ENCODE peak calls at places on chromosomes 7 and 10, in six cellular contexts. Q is cardiac muscle cell, P is progenitor cell of endocrine pancreas, F is fibroblast of the aortic adventitia, U is mammary epithelial cell, C is endothelial cell. X is an unnamed sample.
A peak's percentile ranks its signal among the peaks of the same experiment; 100 is the strongest.

GRCh38 chr7:148662646-148663045 is 36.1 kb upstream of the CUL1 start:
- DNase-seq in Q (peak; percentile 33), P (no peak), F (no peak), U (peak; percentile 11), C (no peak), X (peak; percentile 4)

GRCh38 chr7:140033779-140034363 is 28.9 kb downstream of the PARP12 start:
- DNase-seq in Q (no peak), P (no peak), F (peak; percentile 15), U (peak; percentile 94), C (no peak), X (no peak)

GRCh38 chr10:77636967-77637473 is 588 bp downstream of the KCNMA1 start:
- DNase-seq in Q (no peak), P (no peak), F (no peak), U (no peak), C (peak; percentile 18), X (no peak)

GRCh38 chr7:74488518-74488917 is 34.8 kb downstream of the GTF2IRD1 start:
- DNase-seq in Q (no peak), P (no peak), F (no peak), U (no peak), C (no peak), X (no peak)

GRCh38 chr7:19964198-19964597 is 190.8 kb upstream of the TMEM196 start:
- DNase-seq in Q (peak; percentile 68), P (no peak), F (peak; percentile 84), U (no peak), C (no peak), X (peak; percentile 81)

GRCh38 chr7:29139191-29139590 is 7.1 kb downstream of the CPVL start:
- DNase-seq in Q (peak; percentile 8), P (no peak), F (peak; percentile 4), U (peak; percentile 73), C (no peak), X (no peak)

GRCh38 chr7:19296617-19297016 is 151.4 kb upstream of the FERD3L start:
- DNase-seq in Q (no peak), P (no peak), F (no peak), U (no peak), C (no peak), X (no peak)

GRCh38 chr10:5684971-5685763 is 529 bp downstream of the TASOR2 start:
- DNase-seq in Q (peak; percentile 84), P (peak; percentile 31), F (peak; percentile 79), U (peak; percentile 71), C (peak; percentile 65), X (peak; percentile 69)

GRCh38 chr7:138632866-138633602 is 68.1 kb downstream of the SVOPL start:
- DNase-seq in Q (no peak), P (no peak), F (no peak), U (no peak), C (no peak), X (no peak)

GRCh38 chr7:2299131-2299829 is 15.0 kb downstream of the SNX8 start:
- DNase-seq in Q (peak; percentile 84), P (no peak), F (peak; percentile 73), U (no peak), C (no peak), X (peak; percentile 84)

GRCh38 chr10:117553171-117553814 is 10.7 kb downstream of the EMX2 start:
- DNase-seq in Q (no peak), P (no peak), F (no peak), U (no peak), C (peak; percentile 20), X (peak; percentile 51)

GRCh38 chr10:123995461-123996131 is 97.8 kb downstream of the CHST15 start:
- DNase-seq in Q (peak; percentile 87), P (no peak), F (peak; percentile 87), U (peak; percentile 91), C (peak; percentile 58), X (peak; percentile 81)

GRCh38 chr10:3783313-3783689 is 1.7 kb downstream of the KLF6 start:
- DNase-seq in Q (peak; percentile 95), P (no peak), F (peak; percentile 93), U (no peak), C (peak; percentile 34), X (peak; percentile 90)

GRCh38 chr7:128830231-128831177 is at the start of gene FLNC:
- DNase-seq in Q (peak; percentile 78), P (no peak), F (peak; percentile 62), U (peak; percentile 19), C (peak; percentile 50), X (peak; percentile 78)

GRCh38 chr7:2116903-2117680 is 115.7 kb downstream of the MAD1L1 start:
- DNase-seq in Q (peak; percentile 58), P (no peak), F (peak; percentile 50), U (peak; percentile 16), C (no peak), X (peak; percentile 34)

GRCh38 chr7:79734158-79734557 is 280.7 kb upstream of the MAGI2 start:
- DNase-seq in Q (no peak), P (no peak), F (no peak), U (peak; percentile 78), C (no peak), X (peak; percentile 3)
- TF ChIP-seq CTCF in Q (no peak), P (no peak), F (no peak), U (no peak), C (no peak), X (no peak)

GRCh38 chr7:41940760-41941343 is 238.0 kb upstream of the INHBA start:
- DNase-seq in Q (peak; percentile 84), P (peak; percentile 48), F (peak; percentile 86), U (peak; percentile 71), C (peak; percentile 65), X (peak; percentile 75)
- TF ChIP-seq CTCF in Q (peak; percentile 87), P (peak; percentile 92), F (peak; percentile 90), U (peak; percentile 71), C (peak; percentile 91), X (peak; percentile 94)

GRCh38 chr7:113304104-113304503 is 185.8 kb upstream of the SMIM30 start:
- DNase-seq in Q (no peak), P (no peak), F (no peak), U (no peak), C (no peak), X (no peak)

GRCh38 chr7:113301983-113302382 is 183.6 kb upstream of the SMIM30 start:
- DNase-seq in Q (no peak), P (no peak), F (no peak), U (no peak), C (no peak), X (no peak)

GRCh38 chr7:113299748-113300147 is 181.4 kb upstream of the SMIM30 start:
- DNase-seq in Q (no peak), P (no peak), F (no peak), U (no peak), C (no peak), X (no peak)

GRCh38 chr7:113298501-113298900 is 180.1 kb upstream of the SMIM30 start:
- DNase-seq in Q (no peak), P (no peak), F (no peak), U (no peak), C (no peak), X (no peak)

DNA sequence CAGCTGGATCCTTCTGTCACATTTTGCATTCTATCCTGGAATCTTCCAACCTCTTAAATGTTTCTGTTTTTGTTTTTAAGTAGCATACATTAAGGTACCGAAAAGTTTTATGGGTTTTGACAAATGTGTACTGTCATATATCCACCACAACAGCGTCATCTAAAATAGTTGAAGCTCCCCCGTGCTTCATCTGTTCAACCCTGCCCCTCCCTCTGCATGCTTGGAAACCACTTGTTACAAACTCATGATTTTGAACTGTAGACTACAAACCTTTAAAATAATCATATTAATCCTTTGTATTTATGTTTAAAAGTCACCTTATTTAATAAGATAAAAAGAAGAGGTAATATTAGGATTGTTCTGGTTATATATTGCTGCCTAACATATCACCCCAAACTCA is 182.8 kb upstream of the SMIM30 start:
- DNase-seq in Q (no peak), P (no peak), F (no peak), U (no peak), C (no peak), X (no peak)
- TF ChIP-seq CTCF in Q (no peak), P (no peak), F (no peak), U (no peak), C (no peak), X (no peak)

DNA sequence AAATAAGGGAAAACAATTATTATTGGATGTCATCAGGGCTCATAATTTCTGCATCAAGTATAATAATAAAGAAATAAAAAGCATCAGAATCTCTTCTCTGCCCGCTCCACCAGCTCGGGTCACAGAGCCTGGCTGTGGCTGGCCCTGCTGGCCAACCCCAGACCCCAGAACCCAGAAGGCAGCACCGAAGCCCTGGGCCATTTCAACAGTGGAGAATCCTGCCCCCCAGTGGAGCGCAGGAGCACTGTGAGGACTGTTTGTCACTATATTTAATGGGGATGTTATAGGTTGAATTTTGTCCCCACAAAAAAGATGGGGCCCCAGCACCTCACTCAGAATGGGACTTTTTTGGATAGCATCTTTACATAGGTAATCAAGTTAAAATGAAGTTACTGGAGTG is 27.3 kb downstream of the DENND11 start:
- DNase-seq in Q (peak; percentile 27), P (no peak), F (no peak), U (no peak), C (peak; percentile 73), X (no peak)
- TF ChIP-seq CTCF in Q (peak; percentile 42), P (peak; percentile 47), F (no peak), U (peak; percentile 30), C (peak; percentile 68), X (no peak)

DNA sequence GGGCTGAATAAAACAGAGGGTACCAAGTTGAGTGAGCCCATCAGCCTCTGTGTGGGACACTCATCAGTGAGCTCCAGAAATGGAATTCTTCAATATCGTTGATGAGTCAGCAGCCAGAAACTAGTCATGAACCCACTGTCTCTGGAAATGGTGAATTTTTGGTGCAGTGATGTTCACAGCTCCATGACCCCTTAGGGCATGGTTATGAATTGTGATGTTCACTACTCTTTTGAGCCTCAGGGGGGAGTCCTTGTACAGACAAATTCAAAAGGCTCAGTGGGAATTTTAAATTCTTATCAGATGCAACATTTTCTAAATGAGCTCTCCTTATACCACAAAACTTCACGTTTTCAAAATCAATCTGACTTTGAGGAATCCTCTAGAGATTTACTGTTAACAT is 335.7 kb downstream of the PHTF2 start:
- DNase-seq in Q (peak; percentile 62), P (no peak), F (peak; percentile 73), U (peak; percentile 23), C (peak; percentile 29), X (peak; percentile 77)
- TF ChIP-seq CTCF in Q (peak; percentile 61), P (peak; percentile 57), F (peak; percentile 61), U (peak; percentile 47), C (peak; percentile 69), X (peak; percentile 80)

GRCh38 chr7:123750389-123751230 is 1.8 kb upstream of the WASL start:
- DNase-seq in Q (no peak), P (no peak), F (no peak), U (no peak), C (no peak), X (no peak)

GRCh38 chr7:123748171-123748733 is 551 bp downstream of the WASL start:
- DNase-seq in Q (peak; percentile 45), P (peak; percentile 34), F (peak; percentile 28), U (peak; percentile 41), C (peak; percentile 48), X (peak; percentile 36)

GRCh38 chr7:123747620-123748141 is 1.1 kb downstream of the WASL start:
- DNase-seq in Q (peak; percentile 87), P (peak; percentile 37), F (peak; percentile 73), U (peak; percentile 83), C (peak; percentile 56), X (peak; percentile 84)

GRCh38 chr7:123748734-123749536 is at the start of gene WASL:
- DNase-seq in Q (peak; percentile 95), P (peak; percentile 92), F (peak; percentile 83), U (peak; percentile 90), C (peak; percentile 96), X (peak; percentile 91)

DNA sequence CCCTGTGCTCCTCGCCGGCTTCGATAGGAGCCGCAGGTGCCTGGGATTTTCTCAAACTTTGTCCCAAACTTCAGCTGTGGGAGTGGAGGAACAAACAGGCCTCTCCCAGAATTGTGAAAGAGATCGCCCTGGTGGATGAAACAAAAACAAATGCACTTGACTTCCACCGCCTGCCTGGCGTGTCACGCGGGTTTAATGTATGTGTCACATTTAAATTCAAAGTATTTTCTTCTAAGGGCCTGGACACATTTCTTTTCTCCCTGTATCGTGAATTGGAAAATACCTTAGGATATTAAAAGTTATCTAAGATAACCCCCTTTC is 694 bp upstream of the WASL start:
- DNase-seq in Q (peak; percentile 76), P (no peak), F (peak; percentile 71), U (peak; percentile 79), C (no peak), X (peak; percentile 64)
- TF ChIP-seq CTCF in Q (peak; percentile 6), P (peak; percentile 37), F (peak; percentile 33), U (peak; percentile 13), C (no peak), X (no peak)